ENCODE peak calls at places on chromosomes 5 and 9, in six cellular contexts. One of them, this sample, is unnamed. For H3K27me3, the result is how much of the 10 kb centered on the place peaks cover.

GRCh38 chr5:142474426-142474825 is 149.6 kb upstream of the SPRY4 start:
- DNase-seq in A673: no peak
- DNase-seq in effector memory CD4-positive, alpha-beta T cell: no peak
- DNase-seq in psoas muscle: no peak
- DNase-seq in neural progenitor cell: no peak
- DNase-seq in MM.1S: no peak
- DNase-seq in this sample: no peak

GRCh38 chr9:69874301-69875060 is 53.9 kb downstream of the CFAP95 start:
- DNase-seq in A673: no peak
- DNase-seq in effector memory CD4-positive, alpha-beta T cell: no peak
- DNase-seq in psoas muscle: no peak
- DNase-seq in neural progenitor cell: no peak
- DNase-seq in MM.1S: no peak
- DNase-seq in this sample: no peak

GRCh38 chr5:172721455-172722308 is 49.3 kb downstream of the DUSP1 start:
- DNase-seq in A673: peak
- DNase-seq in effector memory CD4-positive, alpha-beta T cell: no peak
- DNase-seq in psoas muscle: peak
- DNase-seq in neural progenitor cell: no peak
- DNase-seq in MM.1S: no peak
- DNase-seq in this sample: peak

GRCh38 chr9:91978739-91979414 is 28.8 kb upstream of the ROR2 start:
- DNase-seq in A673: peak
- DNase-seq in effector memory CD4-positive, alpha-beta T cell: no peak
- DNase-seq in psoas muscle: no peak
- DNase-seq in neural progenitor cell: peak
- DNase-seq in MM.1S: peak
- DNase-seq in this sample: peak

GRCh38 chr9:117458066-117458465 is 43.2 kb upstream of the ASTN2 start:
- DNase-seq in A673: no peak
- DNase-seq in effector memory CD4-positive, alpha-beta T cell: no peak
- DNase-seq in psoas muscle: no peak
- DNase-seq in neural progenitor cell: no peak
- DNase-seq in MM.1S: no peak
- DNase-seq in this sample: no peak

GRCh38 chr9:35798658-35799366 is 7.4 kb downstream of the NPR2 start:
- DNase-seq in A673: no peak
- DNase-seq in effector memory CD4-positive, alpha-beta T cell: no peak
- DNase-seq in psoas muscle: no peak
- DNase-seq in neural progenitor cell: no peak
- DNase-seq in MM.1S: peak
- DNase-seq in this sample: no peak

GRCh38 chr9:2743937-2744529 is 26.7 kb downstream of the KCNV2 start:
- DNase-seq in A673: no peak
- DNase-seq in effector memory CD4-positive, alpha-beta T cell: no peak
- DNase-seq in psoas muscle: no peak
- DNase-seq in neural progenitor cell: no peak
- DNase-seq in MM.1S: no peak
- DNase-seq in this sample: no peak

GRCh38 chr9:98315551-98316060 is 60.2 kb upstream of the TBC1D2 start:
- DNase-seq in A673: peak
- DNase-seq in effector memory CD4-positive, alpha-beta T cell: peak
- DNase-seq in psoas muscle: peak
- DNase-seq in neural progenitor cell: peak
- DNase-seq in MM.1S: peak
- DNase-seq in this sample: peak

GRCh38 chr5:61277781-61278180 is 54.3 kb upstream of the ZSWIM6 start:
- DNase-seq in A673: no peak
- DNase-seq in effector memory CD4-positive, alpha-beta T cell: no peak
- DNase-seq in psoas muscle: no peak
- DNase-seq in neural progenitor cell: no peak
- DNase-seq in MM.1S: no peak
- DNase-seq in this sample: no peak

GRCh38 chr5:43627028-43627427 is 24.0 kb downstream of the NNT start:
- DNase-seq in A673: peak
- DNase-seq in effector memory CD4-positive, alpha-beta T cell: no peak
- DNase-seq in psoas muscle: peak
- DNase-seq in neural progenitor cell: peak
- DNase-seq in MM.1S: peak
- DNase-seq in this sample: peak

GRCh38 chr9:68872026-68872501 is 141.8 kb downstream of the PRKACG start:
- DNase-seq in A673: peak
- DNase-seq in effector memory CD4-positive, alpha-beta T cell: no peak
- DNase-seq in psoas muscle: no peak
- DNase-seq in neural progenitor cell: peak
- DNase-seq in MM.1S: no peak
- DNase-seq in this sample: peak

GRCh38 chr9:93451762-93452709 is 551 bp downstream of the FAM120A start:
- DNase-seq in A673: peak
- DNase-seq in effector memory CD4-positive, alpha-beta T cell: peak
- DNase-seq in psoas muscle: peak
- DNase-seq in neural progenitor cell: peak
- DNase-seq in MM.1S: peak
- DNase-seq in this sample: peak

GRCh38 chr9:88537743-88538055 is 2.7 kb downstream of the NXNL2 start:
- DNase-seq in A673: peak
- DNase-seq in effector memory CD4-positive, alpha-beta T cell: no peak
- DNase-seq in psoas muscle: peak
- DNase-seq in neural progenitor cell: peak
- DNase-seq in MM.1S: peak
- DNase-seq in this sample: no peak

GRCh38 chr9:126482361-126483044 is 131.2 kb upstream of the LMX1B start:
- DNase-seq in A673: no peak
- DNase-seq in effector memory CD4-positive, alpha-beta T cell: no peak
- DNase-seq in psoas muscle: peak
- DNase-seq in neural progenitor cell: peak
- DNase-seq in MM.1S: no peak
- DNase-seq in this sample: peak

GRCh38 chr5:177607452-177608192 is 7.7 kb downstream of the B4GALT7 start:
- DNase-seq in A673: peak
- DNase-seq in effector memory CD4-positive, alpha-beta T cell: peak
- DNase-seq in psoas muscle: peak
- DNase-seq in neural progenitor cell: peak
- DNase-seq in MM.1S: peak
- DNase-seq in this sample: peak
- H3K4me3 ChIP-seq in A673: no peak
- H3K4me3 ChIP-seq in effector memory CD4-positive, alpha-beta T cell: no peak
- H3K4me3 ChIP-seq in psoas muscle: no peak
- H3K4me3 ChIP-seq in neural progenitor cell: no peak
- H3K4me3 ChIP-seq in MM.1S: no peak
- H3K4me3 ChIP-seq in this sample: no peak

GRCh38 chr9:25913806-25914205 is 235.6 kb upstream of the TUSC1 start:
- DNase-seq in A673: no peak
- DNase-seq in effector memory CD4-positive, alpha-beta T cell: no peak
- DNase-seq in psoas muscle: no peak
- DNase-seq in neural progenitor cell: no peak
- DNase-seq in MM.1S: no peak
- DNase-seq in this sample: no peak

DNA sequence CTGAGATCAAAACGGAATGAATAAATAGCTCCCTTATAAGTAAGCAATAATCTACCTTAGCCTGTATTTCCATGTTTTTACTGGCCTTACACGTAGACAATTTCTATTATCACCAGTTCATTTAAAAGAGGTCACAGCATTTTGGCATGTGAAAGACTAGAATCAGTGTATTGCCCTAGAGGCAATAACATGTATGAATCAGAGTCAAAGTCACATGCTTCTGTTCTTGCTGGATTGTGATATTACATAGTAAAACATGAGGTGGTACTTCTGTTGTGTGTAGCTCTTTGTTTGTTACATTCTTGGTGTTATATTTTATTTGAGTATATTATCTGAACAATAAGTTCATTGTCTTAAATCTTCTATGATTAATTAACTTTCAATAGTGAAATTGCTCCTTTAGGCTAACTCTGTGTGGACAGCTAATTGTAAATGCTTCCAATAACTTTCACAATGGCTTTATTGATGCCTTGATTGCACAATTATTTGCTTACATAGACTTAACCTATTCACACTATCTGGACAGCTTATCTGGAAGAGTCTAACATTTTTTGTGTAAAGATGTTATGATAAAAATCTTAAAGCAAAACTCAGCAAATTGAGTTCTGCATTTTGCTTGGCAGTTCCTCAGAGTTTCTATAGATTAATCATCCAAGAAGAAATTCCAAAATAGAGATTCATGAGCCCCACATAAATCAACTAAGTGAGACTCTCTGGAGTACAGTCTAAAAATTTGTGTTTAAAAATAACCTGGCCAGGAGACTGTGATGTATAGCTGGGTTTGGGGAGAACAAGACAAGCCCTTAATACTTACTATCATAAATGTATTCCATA is 239.6 kb upstream of the TUSC1 start:
- DNase-seq in A673: no peak
- DNase-seq in effector memory CD4-positive, alpha-beta T cell: no peak
- DNase-seq in psoas muscle: no peak
- DNase-seq in neural progenitor cell: no peak
- DNase-seq in MM.1S: no peak
- DNase-seq in this sample: no peak
- H3K27me3 ChIP-seq in A673: under half
- H3K27me3 ChIP-seq in effector memory CD4-positive, alpha-beta T cell: under half
- H3K27me3 ChIP-seq in psoas muscle: under half
- H3K27me3 ChIP-seq in neural progenitor cell: under half
- H3K27me3 ChIP-seq in MM.1S: under half
- H3K27me3 ChIP-seq in this sample: under half

GRCh38 chr9:18296702-18297531 is 177.0 kb upstream of the ADAMTSL1 start:
- DNase-seq in A673: no peak
- DNase-seq in effector memory CD4-positive, alpha-beta T cell: no peak
- DNase-seq in psoas muscle: no peak
- DNase-seq in neural progenitor cell: no peak
- DNase-seq in MM.1S: peak
- DNase-seq in this sample: no peak
- H3K4me3 ChIP-seq in A673: no peak
- H3K4me3 ChIP-seq in effector memory CD4-positive, alpha-beta T cell: no peak
- H3K4me3 ChIP-seq in psoas muscle: no peak
- H3K4me3 ChIP-seq in neural progenitor cell: no peak
- H3K4me3 ChIP-seq in MM.1S: peak
- H3K4me3 ChIP-seq in this sample: no peak

DNA sequence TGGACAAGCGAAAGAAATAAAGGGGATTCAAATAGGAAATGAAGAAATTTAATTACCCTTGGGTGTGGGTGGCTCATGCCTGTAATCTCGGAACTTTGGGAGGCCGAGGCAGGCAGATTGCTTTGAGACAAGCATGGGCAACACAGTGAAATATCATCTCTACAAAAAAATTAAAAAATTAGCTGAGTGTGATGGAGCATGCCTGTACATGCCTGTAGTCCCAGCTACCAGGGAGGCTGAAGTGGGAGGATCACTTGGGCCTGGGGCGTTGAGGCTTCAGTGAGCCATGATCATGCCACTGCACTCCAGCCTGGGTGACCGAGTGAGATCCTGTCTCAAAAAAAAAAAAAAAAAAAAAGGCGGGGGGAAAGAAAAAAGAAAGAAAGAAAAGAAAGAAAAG is 4.0 kb upstream of the RCL1 start:
- DNase-seq in A673: no peak
- DNase-seq in effector memory CD4-positive, alpha-beta T cell: no peak
- DNase-seq in psoas muscle: no peak
- DNase-seq in neural progenitor cell: no peak
- DNase-seq in MM.1S: no peak
- DNase-seq in this sample: no peak
- H3K27me3 ChIP-seq in A673: under half
- H3K27me3 ChIP-seq in effector memory CD4-positive, alpha-beta T cell: under half
- H3K27me3 ChIP-seq in psoas muscle: under half
- H3K27me3 ChIP-seq in neural progenitor cell: under half
- H3K27me3 ChIP-seq in MM.1S: under half
- H3K27me3 ChIP-seq in this sample: under half

GRCh38 chr9:105697871-105698270 is 3.5 kb downstream of the TMEM38B start:
- DNase-seq in A673: no peak
- DNase-seq in effector memory CD4-positive, alpha-beta T cell: no peak
- DNase-seq in psoas muscle: no peak
- DNase-seq in neural progenitor cell: no peak
- DNase-seq in MM.1S: no peak
- DNase-seq in this sample: no peak
- H3K4me3 ChIP-seq in A673: no peak
- H3K4me3 ChIP-seq in effector memory CD4-positive, alpha-beta T cell: no peak
- H3K4me3 ChIP-seq in psoas muscle: peak
- H3K4me3 ChIP-seq in neural progenitor cell: no peak
- H3K4me3 ChIP-seq in MM.1S: no peak
- H3K4me3 ChIP-seq in this sample: no peak

DNA sequence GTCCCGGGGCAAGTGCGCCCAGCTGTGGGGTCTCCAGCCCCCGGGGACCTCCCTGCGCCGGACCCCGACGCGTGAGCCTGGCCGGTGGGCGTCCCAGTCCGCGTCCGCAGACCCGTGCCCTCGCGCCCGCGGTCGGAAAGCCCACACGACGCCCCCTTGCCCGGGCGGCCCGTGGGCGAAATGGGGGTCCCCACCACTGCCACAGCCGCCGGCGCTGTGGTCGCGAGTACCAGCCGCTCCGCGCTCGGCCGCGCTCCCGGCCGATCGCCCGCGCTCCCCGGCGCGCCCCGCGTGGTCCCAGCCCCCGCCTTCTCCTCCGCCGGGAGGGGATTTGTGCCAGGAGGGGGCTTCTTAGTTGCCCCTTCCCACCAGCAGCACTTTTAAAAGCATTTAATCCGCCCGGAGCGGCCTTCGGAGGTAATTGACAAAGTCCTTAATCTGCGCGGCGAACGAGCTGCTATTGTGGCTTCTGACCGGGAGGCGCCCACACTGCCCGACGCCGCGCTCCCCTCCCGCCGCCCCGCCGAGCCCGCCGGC is 426 bp upstream of the FIBCD1 start:
- DNase-seq in A673: no peak
- DNase-seq in effector memory CD4-positive, alpha-beta T cell: no peak
- DNase-seq in psoas muscle: no peak
- DNase-seq in neural progenitor cell: peak
- DNase-seq in MM.1S: no peak
- DNase-seq in this sample: peak
- H3K27me3 ChIP-seq in A673: under half
- H3K27me3 ChIP-seq in effector memory CD4-positive, alpha-beta T cell: under half
- H3K27me3 ChIP-seq in psoas muscle: under half
- H3K27me3 ChIP-seq in neural progenitor cell: half or more
- H3K27me3 ChIP-seq in MM.1S: half or more
- H3K27me3 ChIP-seq in this sample: under half

GRCh38 chr9:123356851-123357747 is 1.1 kb downstream of the CRB2 start:
- DNase-seq in A673: no peak
- DNase-seq in effector memory CD4-positive, alpha-beta T cell: no peak
- DNase-seq in psoas muscle: no peak
- DNase-seq in neural progenitor cell: peak
- DNase-seq in MM.1S: no peak
- DNase-seq in this sample: peak
- H3K4me3 ChIP-seq in A673: no peak
- H3K4me3 ChIP-seq in effector memory CD4-positive, alpha-beta T cell: no peak
- H3K4me3 ChIP-seq in psoas muscle: no peak
- H3K4me3 ChIP-seq in neural progenitor cell: peak
- H3K4me3 ChIP-seq in MM.1S: no peak
- H3K4me3 ChIP-seq in this sample: no peak

This sample was measured in H7.